ENCODE peak calls at places on chromosomes 7 and 10, in eight cellular contexts. D is neural progenitor cell, S is uterus, V is upper lobe of right lung, T is K562, Q is pancreas, U is mesothelial cell of epicardium, E is tibial artery. W is an unnamed sample.

GRCh38 chr7:150936018-150936417 is 42.1 kb downstream of the KCNH2 start:
- DNase-seq in D (no peak), S (no peak), V (no peak), T (no peak), Q (no peak), U (no peak), E (no peak), W (no peak)

GRCh38 chr7:144908943-144909556 is 73.2 kb upstream of the TPK1 start:
- DNase-seq in D (peak), S (no peak), V (no peak), T (no peak), Q (no peak), U (no peak), E (no peak), W (no peak)

GRCh38 chr10:79158402-79159097 is 89.8 kb downstream of the ZMIZ1 start:
- DNase-seq in D (no peak), S (peak), V (no peak), T (peak), Q (peak), U (no peak), E (no peak), W (no peak)

GRCh38 chr7:96184783-96185182 is 137.1 kb downstream of the SLC25A13 start:
- DNase-seq in D (no peak), S (no peak), V (no peak), T (no peak), Q (no peak), U (no peak), E (no peak), W (no peak)

GRCh38 chr10:121732676-121733445 is 134.6 kb upstream of the FGFR2 start:
- DNase-seq in D (peak), S (no peak), V (no peak), T (no peak), Q (no peak), U (no peak), E (no peak), W (no peak)

GRCh38 chr7:1977876-1978441 is 254.8 kb downstream of the MAD1L1 start:
- DNase-seq in D (no peak), S (no peak), V (peak), T (no peak), Q (peak), U (no peak), E (no peak), W (no peak)

GRCh38 chr7:116341222-116341907 is 131.0 kb downstream of the TES start:
- DNase-seq in D (no peak), S (no peak), V (no peak), T (peak), Q (no peak), U (no peak), E (no peak), W (no peak)

GRCh38 chr7:99990417-99990816 is 14.6 kb upstream of the AZGP1 start:
- DNase-seq in D (peak), S (no peak), V (no peak), T (peak), Q (peak), U (no peak), E (no peak), W (no peak)

GRCh38 chr7:159042639-159043101 is 102.0 kb downstream of the VIPR2 start:
- DNase-seq in D (no peak), S (no peak), V (no peak), T (no peak), Q (no peak), U (no peak), E (peak), W (peak)

GRCh38 chr7:100476108-100476780 is 2.8 kb downstream of the TSC22D4 start:
- DNase-seq in D (no peak), S (no peak), V (no peak), T (no peak), Q (no peak), U (no peak), E (no peak), W (no peak)

GRCh38 chr7:121126801-121127534 is 138.5 kb downstream of the CPED1 start:
- DNase-seq in D (no peak), S (no peak), V (no peak), T (no peak), Q (no peak), U (no peak), E (no peak), W (no peak)

GRCh38 chr7:19567011-19567410 is 141.8 kb downstream of the POLR1F start:
- DNase-seq in D (no peak), S (no peak), V (no peak), T (no peak), Q (no peak), U (no peak), E (no peak), W (no peak)

DNA sequence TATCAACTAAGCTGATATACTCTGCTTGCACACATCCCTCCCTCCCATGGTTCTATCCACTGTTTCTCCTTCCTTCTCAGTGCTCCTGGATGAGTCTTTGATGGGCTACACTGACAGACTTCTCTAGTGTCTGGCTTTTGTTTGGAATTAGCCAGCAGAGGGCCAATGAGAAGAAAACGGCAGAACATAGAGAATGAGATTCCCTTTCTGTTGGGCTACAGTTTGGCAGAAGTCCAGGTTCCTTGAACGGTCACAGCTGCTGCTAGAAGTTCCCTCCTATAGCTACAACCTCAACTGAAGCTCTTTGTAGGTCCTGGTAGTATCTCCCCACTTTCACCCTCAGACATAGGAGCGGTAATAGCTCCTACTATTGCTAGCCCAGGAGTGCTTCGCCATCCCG is 251.1 kb upstream of the LRRN3 start:
- DNase-seq in D (peak), S (no peak), V (no peak), T (no peak), Q (no peak), U (no peak), E (no peak), W (no peak)
- TF ChIP-seq CTCF in D (peak), S (no peak), V (peak), T (no peak), Q (no peak), U (no peak), E (no peak), W (no peak)

GRCh38 chr10:95475827-95476481 is 85.2 kb downstream of the SORBS1 start:
- DNase-seq in D (no peak), S (no peak), V (no peak), T (no peak), Q (peak), U (no peak), E (no peak), W (no peak)
- TF ChIP-seq CTCF in D (no peak), S (no peak), V (no peak), T (no peak), Q (no peak), U (no peak), E (no peak), W (no peak)

GRCh38 chr10:123303581-123303980 is 149.4 kb downstream of the BUB3 start:
- DNase-seq in D (no peak), S (no peak), V (no peak), T (no peak), Q (no peak), U (no peak), E (no peak), W (no peak)

GRCh38 chr10:123299598-123299997 is 145.4 kb downstream of the BUB3 start:
- DNase-seq in D (no peak), S (no peak), V (no peak), T (no peak), Q (no peak), U (no peak), E (no peak), W (no peak)

GRCh38 chr10:123297175-123297574 is 143.0 kb downstream of the BUB3 start:
- DNase-seq in D (no peak), S (no peak), V (no peak), T (no peak), Q (no peak), U (no peak), E (no peak), W (no peak)

GRCh38 chr10:123298583-123298982 is 144.4 kb downstream of the BUB3 start:
- DNase-seq in D (no peak), S (no peak), V (no peak), T (no peak), Q (no peak), U (no peak), E (no peak), W (no peak)

GRCh38 chr10:123301077-123301875 is 147.1 kb downstream of the BUB3 start:
- DNase-seq in D (peak), S (no peak), V (no peak), T (peak), Q (no peak), U (no peak), E (no peak), W (no peak)
- TF ChIP-seq CTCF in D (no peak), S (no peak), V (no peak), T (no peak), Q (no peak), U (no peak), E (no peak), W (no peak)

GRCh38 chr7:94004024-94004945 is at the start of gene BET1:
- DNase-seq in D (peak), S (peak), V (peak), T (peak), Q (peak), U (peak), E (peak), W (peak)

GRCh38 chr7:94003446-94004023 is 620 bp downstream of the BET1 start:
- DNase-seq in D (peak), S (no peak), V (no peak), T (peak), Q (no peak), U (no peak), E (no peak), W (no peak)

GRCh38 chr7:94005753-94006152 is 1.6 kb upstream of the BET1 start:
- DNase-seq in D (no peak), S (no peak), V (no peak), T (no peak), Q (no peak), U (no peak), E (no peak), W (no peak)

GRCh38 chr7:93997868-93998267 is 6.3 kb downstream of the BET1 start:
- DNase-seq in D (no peak), S (no peak), V (no peak), T (no peak), Q (no peak), U (no peak), E (no peak), W (no peak)

GRCh38 chr7:94001396-94001795 is 2.8 kb downstream of the BET1 start:
- DNase-seq in D (no peak), S (no peak), V (no peak), T (no peak), Q (no peak), U (no peak), E (no peak), W (no peak)
- TF ChIP-seq CTCF in D (no peak), S (no peak), V (no peak), T (no peak), Q (no peak), U (no peak), E (no peak), W (no peak)

DNA sequence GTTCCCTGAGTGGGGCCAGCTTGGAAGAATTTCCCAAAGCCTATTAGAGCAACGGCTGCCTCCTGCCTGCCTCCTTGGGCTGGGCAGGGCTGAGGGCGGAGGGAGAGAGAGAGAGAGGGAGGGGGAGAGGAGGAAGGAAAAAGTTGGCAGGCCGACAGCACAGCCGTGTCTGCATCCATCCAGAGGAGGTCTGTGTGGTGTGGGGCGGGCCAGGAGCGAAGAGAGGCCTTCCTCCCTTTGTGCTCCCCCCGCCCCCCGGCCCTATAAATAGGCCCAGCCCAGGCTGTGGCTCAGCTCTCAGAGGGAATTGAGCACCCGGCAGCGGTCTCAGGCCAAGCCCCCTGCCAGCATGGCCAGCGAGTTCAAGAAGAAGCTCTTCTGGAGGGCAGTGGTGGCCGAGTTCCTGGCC is at the start of gene AQP1:
- DNase-seq in D (peak), S (peak), V (peak), T (no peak), Q (peak), U (no peak), E (peak), W (no peak)
- TF ChIP-seq CTCF in D (no peak), S (no peak), V (no peak), T (no peak), Q (no peak), U (no peak), E (no peak), W (no peak)

W was measured in CD14-positive monocyte.